ENCODE peak calls at places on chromosomes 1 and 21, in eight cellular contexts. U is right cardiac atrium; V is tibial nerve; P is Peyer's patch; S is CD4-positive, alpha-beta T cell; D is psoas muscle; F is cardiac muscle cell; J is CD4-positive, CD25-positive, alpha-beta regulatory T cell. Q is an unnamed sample. For H3K9me3, the result is how much of the 10 kb centered on the place peaks cover.

GRCh38 chr1:178821134-178821866 is 49.6 kb downstream of the ANGPTL1 start:
- DNase-seq in U (no peak), V (no peak), P (no peak), S (no peak), D (no peak), F (no peak), J (no peak), Q (no peak)

GRCh38 chr1:197695961-197696360 is 79.3 kb downstream of the DENND1B start:
- DNase-seq in U (no peak), V (no peak), P (no peak), S (no peak), D (no peak), F (no peak), J (no peak), Q (no peak)

GRCh38 chr1:44924835-44925464 is 61.4 kb downstream of the EIF2B3 start:
- DNase-seq in U (no peak), V (no peak), P (no peak), S (no peak), D (no peak), F (no peak), J (no peak), Q (no peak)

GRCh38 chr1:147539122-147539575 is 2.2 kb upstream of the BCL9 start:
- DNase-seq in U (no peak), V (no peak), P (no peak), S (no peak), D (no peak), F (peak), J (no peak), Q (no peak)

GRCh38 chr1:53275566-53275965 is 37.2 kb upstream of the MAGOH start:
- DNase-seq in U (no peak), V (no peak), P (no peak), S (no peak), D (no peak), F (no peak), J (no peak), Q (no peak)

GRCh38 chr1:19353596-19353995 is 41.5 kb downstream of the SLC66A1 start:
- DNase-seq in U (no peak), V (no peak), P (no peak), S (no peak), D (no peak), F (no peak), J (no peak), Q (no peak)

GRCh38 chr1:93344886-93345632 is 648 bp upstream of the DR1 start:
- DNase-seq in U (no peak), V (no peak), P (no peak), S (no peak), D (no peak), F (no peak), J (no peak), Q (no peak)

GRCh38 chr1:68320349-68320748 is 88.0 kb upstream of the WLS start:
- DNase-seq in U (no peak), V (no peak), P (no peak), S (no peak), D (no peak), F (no peak), J (no peak), Q (no peak)

GRCh38 chr1:232307299-232307698 is 322.6 kb downstream of the SIPA1L2 start:
- DNase-seq in U (no peak), V (no peak), P (no peak), S (no peak), D (no peak), F (no peak), J (no peak), Q (no peak)

GRCh38 chr1:203172184-203173115 is 3.2 kb downstream of the MYBPH start:
- DNase-seq in U (peak), V (no peak), P (peak), S (peak), D (peak), F (peak), J (peak), Q (no peak)

GRCh38 chr1:55374801-55375616 is 159.8 kb upstream of the USP24 start:
- DNase-seq in U (no peak), V (peak), P (no peak), S (no peak), D (peak), F (no peak), J (no peak), Q (no peak)

GRCh38 chr1:201625711-201626300 is 86.9 kb downstream of the NAV1 start:
- DNase-seq in U (no peak), V (no peak), P (no peak), S (no peak), D (no peak), F (no peak), J (no peak), Q (no peak)

GRCh38 chr21:32140212-32141008 is 138.4 kb downstream of the MIS18A start:
- DNase-seq in U (no peak), V (no peak), P (no peak), S (no peak), D (no peak), F (no peak), J (no peak), Q (no peak)

GRCh38 chr1:52216907-52217458 is 75.1 kb downstream of the ZFYVE9 start:
- DNase-seq in U (no peak), V (no peak), P (no peak), S (no peak), D (no peak), F (no peak), J (no peak), Q (no peak)

GRCh38 chr1:14866841-14867626 is 268.5 kb downstream of the KAZN start:
- DNase-seq in U (no peak), V (no peak), P (no peak), S (no peak), D (no peak), F (peak), J (no peak), Q (no peak)

GRCh38 chr1:180923024-180923841 is 10.5 kb downstream of the KIAA1614 start:
- DNase-seq in U (no peak), V (no peak), P (no peak), S (no peak), D (no peak), F (peak), J (no peak), Q (no peak)

GRCh38 chr1:218164111-218164929 is 120.8 kb upstream of the RRP15 start:
- DNase-seq in U (peak), V (no peak), P (no peak), S (no peak), D (peak), F (peak), J (peak), Q (no peak)

GRCh38 chr1:231192620-231193163 is 30.8 kb downstream of the TRIM67 start:
- DNase-seq in U (peak), V (no peak), P (no peak), S (no peak), D (no peak), F (no peak), J (no peak), Q (no peak)

DNA sequence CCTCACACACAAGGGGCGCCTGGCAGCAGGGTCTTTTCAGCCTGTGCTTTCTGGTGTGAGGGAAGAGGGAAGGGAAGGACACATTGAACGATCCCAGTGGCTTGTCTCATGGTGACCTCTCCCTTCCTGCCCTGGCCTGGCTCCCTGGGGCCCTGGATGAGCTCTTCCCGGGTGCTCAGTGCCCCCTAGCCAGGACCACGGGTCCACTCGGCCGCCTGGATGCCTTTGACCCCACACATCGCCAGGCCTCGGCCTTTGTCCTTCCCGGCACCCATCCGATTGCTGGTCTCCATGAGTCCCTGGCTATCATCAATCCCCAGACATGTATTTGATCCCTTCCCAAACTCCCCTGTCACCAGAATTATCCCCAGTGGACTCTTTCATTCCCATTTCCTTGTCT is 6.0 kb upstream of the TFF3 start:
- DNase-seq in U (no peak), V (no peak), P (no peak), S (no peak), D (no peak), F (no peak), J (no peak), Q (no peak)
- H3K9me3 ChIP-seq in U (under half), V (under half), P (under half), S (under half), D (under half), F (under half), J (under half), Q (under half)

DNA sequence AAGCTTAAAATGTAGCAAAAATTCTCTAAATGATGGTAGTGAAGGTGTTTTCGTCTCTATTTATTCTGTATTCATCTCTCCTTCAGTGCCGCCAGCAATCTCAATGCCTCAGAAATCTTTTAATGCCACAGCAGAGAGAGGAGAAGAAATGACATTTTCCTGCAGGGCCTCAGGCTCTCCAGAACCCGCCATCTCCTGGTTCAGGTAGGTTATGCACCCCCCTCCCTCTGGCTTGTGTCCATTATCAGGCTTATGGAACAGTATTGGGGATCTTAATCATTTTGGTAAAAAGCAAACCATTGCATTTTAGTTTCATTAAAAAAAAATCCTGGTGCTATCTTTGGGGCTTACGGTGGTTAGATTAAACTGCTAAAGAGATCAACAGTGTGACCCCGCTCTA is 326.1 kb downstream of the NCAM2 start:
- DNase-seq in U (no peak), V (no peak), P (no peak), S (no peak), D (no peak), F (peak), J (no peak), Q (no peak)
- H3K9me3 ChIP-seq in U (under half), V (under half), P (under half), S (under half), D (under half), F (under half), J (under half), Q (under half)

DNA sequence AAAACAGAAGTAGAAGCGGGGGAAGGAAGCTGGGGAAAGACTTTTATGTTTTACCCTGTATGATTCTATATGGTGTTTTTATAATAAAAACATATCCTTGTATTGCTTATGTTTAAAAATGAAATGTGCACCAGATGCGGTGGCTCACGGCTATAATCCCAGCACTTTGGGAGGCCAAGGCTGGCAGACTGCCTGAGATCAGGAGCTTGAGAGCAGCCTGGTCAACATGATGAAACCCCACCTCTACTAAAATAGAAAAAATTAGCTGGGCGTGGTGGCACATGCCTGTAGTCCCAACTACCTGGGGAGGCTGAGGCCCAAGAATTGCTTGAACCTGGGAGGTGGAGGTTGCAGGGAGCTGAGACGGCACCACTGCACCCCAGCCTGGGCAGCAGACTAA is 155.4 kb downstream of the SMYD3 start:
- DNase-seq in U (no peak), V (no peak), P (no peak), S (no peak), D (no peak), F (no peak), J (no peak), Q (no peak)
- H3K9me3 ChIP-seq in U (under half), V (under half), P (under half), S (under half), D (under half), F (under half), J (under half), Q (under half)

GRCh38 chr1:152466217-152466616 is 44.4 kb upstream of the LCE5A start:
- DNase-seq in U (no peak), V (no peak), P (no peak), S (no peak), D (no peak), F (no peak), J (no peak), Q (no peak)
- H3K9me3 ChIP-seq in U (under half), V (under half), P (under half), S (under half), D (under half), F (under half), J (under half), Q (under half)

GRCh38 chr1:2860476-2861142 is 59.1 kb upstream of the TTC34 start:
- DNase-seq in U (no peak), V (no peak), P (no peak), S (no peak), D (peak), F (no peak), J (no peak), Q (no peak)

GRCh38 chr1:2862441-2863148 is 61.1 kb upstream of the TTC34 start:
- DNase-seq in U (no peak), V (no peak), P (no peak), S (no peak), D (peak), F (no peak), J (no peak), Q (no peak)

GRCh38 chr1:2859881-2860430 is 58.5 kb upstream of the TTC34 start:
- DNase-seq in U (no peak), V (no peak), P (no peak), S (no peak), D (no peak), F (no peak), J (no peak), Q (no peak)

GRCh38 chr1:2861988-2862430 is 60.5 kb upstream of the TTC34 start:
- DNase-seq in U (no peak), V (no peak), P (no peak), S (no peak), D (no peak), F (no peak), J (no peak), Q (no peak)

GRCh38 chr1:2861143-2861987 is 59.9 kb upstream of the TTC34 start:
- DNase-seq in U (no peak), V (no peak), P (no peak), S (no peak), D (peak), F (no peak), J (no peak), Q (no peak)
- H3K9me3 ChIP-seq in U (under half), V (under half), P (under half), S (under half), D (under half), F (under half), J (under half), Q (under half)

DNA sequence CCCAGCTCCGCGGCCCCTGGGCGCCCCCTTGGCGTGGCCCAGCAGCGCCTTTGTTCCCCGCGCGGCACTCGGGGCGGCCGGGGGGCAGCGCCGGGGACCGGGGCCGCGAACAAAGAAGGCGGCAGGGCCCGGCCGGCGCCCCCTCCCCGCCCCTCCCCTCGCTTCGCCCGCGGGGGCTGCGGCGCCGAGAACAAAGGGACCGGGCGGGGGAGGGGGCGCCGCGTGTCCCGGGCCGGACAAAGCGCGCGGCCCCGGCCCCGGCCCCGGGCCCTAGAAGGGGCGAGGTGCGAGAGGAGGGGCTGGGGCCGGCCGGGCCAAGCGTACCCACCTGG is 448 bp downstream of the MARCKSL1 start:
- DNase-seq in U (no peak), V (no peak), P (no peak), S (no peak), D (no peak), F (no peak), J (no peak), Q (no peak)
- H3K9me3 ChIP-seq in U (under half), V (under half), P (under half), S (under half), D (under half), F (under half), J (under half), Q (under half)